ENCODE peak calls at places on chromosomes 16 and 17, in four cellular contexts. Z, Q, S and F are unnamed samples. For H3K4me1, the result is how much of the 10 kb centered on the place peaks cover.

GRCh38 chr17:40304464-40304863 is 4.5 kb upstream of the RARA start:
- DNase-seq in Z (no peak), Q (no peak), S (peak), F (no peak)

GRCh38 chr16:138049-138417 is 440 bp downstream of the NPRL3 start:
- DNase-seq in Z (peak), Q (peak), S (no peak), F (peak)

GRCh38 chr16:72172105-72173034 is at the start of gene PMFBP1:
- DNase-seq in Z (peak), Q (peak), S (peak), F (peak)

GRCh38 chr17:39777534-39778365 is 40.0 kb downstream of the GRB7 start:
- DNase-seq in Z (no peak), Q (no peak), S (no peak), F (no peak)

GRCh38 chr17:38693700-38694329 is 11.3 kb upstream of the MLLT6 start:
- DNase-seq in Z (no peak), Q (peak), S (peak), F (peak)

GRCh38 chr16:30867747-30868146 is 26.1 kb downstream of the BCL7C start:
- DNase-seq in Z (no peak), Q (no peak), S (no peak), F (peak)

GRCh38 chr16:79339863-79340262 is 260.7 kb downstream of the MAF start:
- DNase-seq in Z (no peak), Q (no peak), S (no peak), F (no peak)

GRCh38 chr17:75078097-75079022 is 9.4 kb upstream of the SLC16A5 start:
- DNase-seq in Z (peak), Q (no peak), S (peak), F (peak)

GRCh38 chr16:31703526-31704128 is 170.0 kb upstream of the ZNF267 start:
- DNase-seq in Z (no peak), Q (no peak), S (no peak), F (no peak)

GRCh38 chr16:85718682-85719081 is 29.9 kb upstream of the GINS2 start:
- DNase-seq in Z (no peak), Q (no peak), S (no peak), F (peak)

GRCh38 chr16:68668266-68668665 is 23.2 kb downstream of the CDH3 start:
- DNase-seq in Z (no peak), Q (no peak), S (no peak), F (no peak)

GRCh38 chr16:10923650-10924214 is 18.5 kb downstream of the DEXI start:
- DNase-seq in Z (no peak), Q (no peak), S (peak), F (no peak)

GRCh38 chr16:1771864-1772361 is 570 bp upstream of the NME3 start:
- DNase-seq in Z (peak), Q (no peak), S (no peak), F (no peak)

GRCh38 chr17:66541461-66542182 is 239.2 kb downstream of the PRKCA start:
- DNase-seq in Z (no peak), Q (no peak), S (no peak), F (no peak)

GRCh38 chr17:39357978-39358377 is 43.4 kb downstream of the FBXL20 start:
- DNase-seq in Z (no peak), Q (no peak), S (no peak), F (peak)

GRCh38 chr16:12833939-12834338 is 30.3 kb upstream of the CPPED1 start:
- DNase-seq in Z (peak), Q (no peak), S (peak), F (peak)

DNA sequence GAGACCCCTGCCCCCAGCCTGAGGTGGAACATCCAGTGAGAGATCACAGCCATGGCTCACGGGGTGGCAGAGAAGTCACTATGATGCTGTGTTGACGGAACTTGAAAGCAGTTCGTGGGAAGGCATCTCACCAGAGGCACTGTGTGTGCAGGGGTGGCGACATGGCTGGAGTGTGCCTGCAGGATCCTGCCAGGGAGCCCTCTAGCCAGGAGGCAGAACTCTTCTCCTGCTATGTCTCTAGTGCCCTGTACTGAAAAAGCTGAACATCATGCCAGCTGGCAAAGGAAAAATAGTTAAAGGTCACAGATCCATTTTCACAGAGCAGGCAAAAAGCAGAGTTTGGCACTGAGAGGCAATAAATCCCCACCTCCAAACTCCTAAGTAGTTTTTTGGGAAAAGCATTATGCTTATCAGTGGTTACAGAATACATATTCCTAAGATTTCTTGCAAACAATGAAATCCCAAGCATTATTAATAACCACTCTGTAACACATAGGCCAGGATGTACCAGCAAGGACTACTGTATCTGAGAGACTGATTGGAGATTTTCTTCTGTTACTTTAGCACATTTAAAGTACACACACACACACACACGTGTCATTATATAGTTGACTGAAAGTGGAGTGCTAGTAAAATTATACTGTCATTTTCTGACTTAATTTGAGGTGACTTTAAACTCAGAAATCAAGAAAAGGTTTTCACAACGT is 36.8 kb downstream of the TNRC6C start:
- DNase-seq in Z (no peak), Q (no peak), S (peak), F (no peak)
- H3K4me3 ChIP-seq in Z (no peak), Q (no peak), S (no peak), F (no peak)

GRCh38 chr17:42017866-42018200 is 594 bp upstream of the DNAJC7 start:
- DNase-seq in Z (no peak), Q (no peak), S (no peak), F (no peak)

GRCh38 chr17:42016952-42017865 is at the start of gene DNAJC7:
- DNase-seq in Z (peak), Q (peak), S (peak), F (peak)

GRCh38 chr17:42018339-42018738 is 1.1 kb upstream of the DNAJC7 start:
- DNase-seq in Z (no peak), Q (no peak), S (no peak), F (no peak)

GRCh38 chr17:42018988-42019387 is 902 bp upstream of the NKIRAS2 start:
- DNase-seq in Z (no peak), Q (no peak), S (no peak), F (no peak)

DNA sequence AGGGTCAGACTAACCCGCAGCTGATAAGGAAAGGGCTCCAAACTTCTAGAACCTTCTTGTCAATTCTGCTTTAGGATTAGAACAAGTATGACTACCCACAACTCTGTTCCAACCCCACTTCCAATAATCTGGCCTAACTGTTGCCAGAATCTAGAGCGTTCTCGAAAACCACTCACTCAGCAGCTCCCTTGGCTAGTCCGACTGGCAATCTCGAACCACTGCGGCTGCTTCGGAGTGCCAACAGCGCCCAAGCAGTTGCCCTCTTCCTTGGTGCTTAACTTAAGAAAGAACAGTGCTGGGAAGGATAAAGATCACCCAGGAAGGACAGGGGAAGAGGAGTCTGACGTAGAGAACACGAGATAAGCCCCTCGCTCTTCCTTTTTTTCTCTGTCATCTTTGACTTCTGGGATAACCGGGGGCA is 818 bp downstream of the DNAJC7 start:
- DNase-seq in Z (no peak), Q (no peak), S (no peak), F (peak)
- H3K4me1 ChIP-seq in Z (under half), Q (under half), S (under half), F (under half)

DNA sequence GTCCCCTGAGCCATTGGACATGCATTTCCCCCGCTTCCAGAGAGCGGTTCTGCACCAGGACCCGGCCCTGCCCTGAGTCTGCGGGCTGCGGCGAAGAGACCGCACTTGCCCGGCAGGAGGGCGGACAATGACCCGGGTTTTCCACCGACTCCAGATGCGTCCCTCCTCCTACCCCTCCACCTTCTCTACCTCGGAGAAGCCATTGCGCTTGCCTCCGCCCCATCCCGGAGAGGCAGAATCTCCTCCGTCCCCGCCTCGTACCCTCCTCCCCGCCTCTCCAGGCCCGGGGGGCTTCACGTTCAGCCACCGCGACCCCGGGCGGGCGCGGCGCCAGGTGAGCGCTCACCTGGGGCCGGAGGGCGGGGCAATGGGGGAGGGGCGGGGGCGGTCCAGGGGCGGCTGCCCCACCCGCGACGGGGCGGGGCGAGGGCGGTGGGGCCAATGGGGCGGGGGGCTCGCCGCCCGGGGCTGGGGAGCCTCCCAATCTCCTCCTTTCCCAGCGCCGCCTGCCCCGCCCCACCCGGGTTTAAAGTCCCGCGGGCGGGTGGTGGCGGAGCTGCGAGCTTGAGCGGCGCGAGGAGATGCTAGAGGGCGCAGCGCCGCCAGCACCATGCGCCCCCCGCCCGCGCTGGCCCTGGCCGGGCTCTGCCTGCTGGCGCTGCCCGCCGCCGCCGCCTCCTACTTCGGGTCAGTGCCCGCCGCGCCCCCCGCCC is at the start of gene WNT9B:
- DNase-seq in Z (peak), Q (peak), S (no peak), F (peak)
- H3K4me3 ChIP-seq in Z (no peak), Q (peak), S (peak), F (peak)

GRCh38 chr17:81336930-81337325 is 41.8 kb upstream of the SLC38A10 start:
- DNase-seq in Z (no peak), Q (no peak), S (no peak), F (peak)
- H3K4me1 ChIP-seq in Z (under half), Q (under half), S (under half), F (half or more)

DNA sequence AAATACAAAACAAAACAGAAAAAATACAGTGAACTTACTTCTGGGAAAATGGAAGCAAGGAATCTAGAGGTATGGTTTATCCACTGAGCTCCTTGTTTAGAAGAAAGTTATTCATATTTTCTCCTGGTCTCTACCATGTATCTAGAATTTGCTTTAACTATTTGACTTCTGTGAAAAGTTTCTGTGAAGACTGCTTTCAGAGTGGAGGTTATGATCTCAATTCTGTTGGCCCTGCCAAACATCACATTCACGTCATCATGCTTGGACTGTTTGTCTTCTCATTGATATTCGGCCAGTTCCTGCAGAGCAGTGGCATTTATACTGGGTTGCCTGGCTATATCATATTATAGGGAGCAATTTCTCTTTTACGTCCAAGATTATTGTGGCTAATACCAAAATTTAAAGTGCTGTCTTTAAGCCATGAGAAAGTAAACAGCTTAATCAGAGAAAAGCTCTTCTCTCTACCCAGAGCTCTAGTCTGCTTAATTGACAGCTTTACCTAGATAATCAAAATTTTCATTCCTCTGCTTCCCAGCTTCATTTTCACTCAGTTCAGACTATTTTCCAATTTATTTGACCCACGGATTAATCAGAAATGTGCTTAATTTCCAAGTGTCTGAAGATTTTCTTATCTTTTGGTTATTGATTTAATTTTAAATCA is at the start of gene ABCA8:
- DNase-seq in Z (no peak), Q (no peak), S (no peak), F (no peak)
- H3K4me3 ChIP-seq in Z (no peak), Q (no peak), S (peak), F (no peak)